ENCODE peak calls at places on chromosome 3, in four cellular contexts. One of them, this sample, is unnamed.

GRCh38 chr3:48584836-48585235 is 10.3 kb downstream of the COL7A1 start:
- DNase-seq in GM23248: no peak
- DNase-seq in GM23338: no peak
- DNase-seq in stimulated activated CD8-positive, alpha-beta memory T cell treated with anti-CD3 and anti-CD28 coated beads, Interleukin-15, amount 100 ng/mL, for 4 hours: no peak
- DNase-seq in this sample: no peak

GRCh38 chr3:58098531-58098930 is 90.3 kb downstream of the FLNB start:
- DNase-seq in GM23338: no peak
- DNase-seq in stimulated activated CD8-positive, alpha-beta memory T cell treated with anti-CD3 and anti-CD28 coated beads, Interleukin-15, amount 100 ng/mL, for 4 hours: no peak
- DNase-seq in GM23248: no peak
- DNase-seq in this sample: no peak

GRCh38 chr3:129525341-129525968 is 3.0 kb upstream of the RHO start:
- DNase-seq in GM23338: no peak
- DNase-seq in GM23248: peak; percentile 90
- DNase-seq in stimulated activated CD8-positive, alpha-beta memory T cell treated with anti-CD3 and anti-CD28 coated beads, Interleukin-15, amount 100 ng/mL, for 4 hours: no peak
- DNase-seq in this sample: no peak

GRCh38 chr3:182490601-182491485 is 302.5 kb upstream of the ATP11B start:
- DNase-seq in GM23248: peak; percentile 23
- DNase-seq in stimulated activated CD8-positive, alpha-beta memory T cell treated with anti-CD3 and anti-CD28 coated beads, Interleukin-15, amount 100 ng/mL, for 4 hours: no peak
- DNase-seq in GM23338: peak; percentile 77
- DNase-seq in this sample: no peak

GRCh38 chr3:97884724-97885123 is 62.9 kb downstream of the CRYBG3 start:
- DNase-seq in stimulated activated CD8-positive, alpha-beta memory T cell treated with anti-CD3 and anti-CD28 coated beads, Interleukin-15, amount 100 ng/mL, for 4 hours: no peak
- DNase-seq in GM23248: no peak
- DNase-seq in GM23338: no peak
- DNase-seq in this sample: no peak

GRCh38 chr3:125428216-125428830 is 53.2 kb upstream of the ZNF148 start:
- DNase-seq in GM23338: no peak
- DNase-seq in stimulated activated CD8-positive, alpha-beta memory T cell treated with anti-CD3 and anti-CD28 coated beads, Interleukin-15, amount 100 ng/mL, for 4 hours: no peak
- DNase-seq in GM23248: no peak
- DNase-seq in this sample: no peak

GRCh38 chr3:52897130-52898109 is at the start of gene STIMATE:
- DNase-seq in GM23338: peak; percentile 95
- DNase-seq in stimulated activated CD8-positive, alpha-beta memory T cell treated with anti-CD3 and anti-CD28 coated beads, Interleukin-15, amount 100 ng/mL, for 4 hours: peak; percentile 58
- DNase-seq in GM23248: peak; percentile 92
- DNase-seq in this sample: peak; percentile 81

GRCh38 chr3:195001961-195002861 is 268.7 kb downstream of the XXYLT1 start:
- DNase-seq in GM23338: peak; percentile 79
- DNase-seq in stimulated activated CD8-positive, alpha-beta memory T cell treated with anti-CD3 and anti-CD28 coated beads, Interleukin-15, amount 100 ng/mL, for 4 hours: no peak
- DNase-seq in GM23248: peak; percentile 45
- DNase-seq in this sample: no peak

GRCh38 chr3:81723732-81724313 is 37.6 kb downstream of the GBE1 start:
- DNase-seq in stimulated activated CD8-positive, alpha-beta memory T cell treated with anti-CD3 and anti-CD28 coated beads, Interleukin-15, amount 100 ng/mL, for 4 hours: no peak
- DNase-seq in GM23338: no peak
- DNase-seq in GM23248: peak; percentile 71
- DNase-seq in this sample: no peak

This sample was measured in hippocampal formation.